ENCODE peak calls at places on chromosomes 2 and 18, in five cellular contexts. L is H1, Z is K562, T is GM12878, O is HepG2. U is an unnamed sample.
A peak's percentile ranks its signal among the peaks of the same experiment; 100 is the strongest.

GRCh38 chr2:7108792-7109557 is 191.8 kb downstream of the RNF144A start:
- DNase-seq in L (no peak), Z (no peak), T (no peak), O (no peak), U (no peak)

GRCh38 chr2:169528271-169528701 is 18.8 kb downstream of the KLHL41 start:
- DNase-seq in L (peak; percentile 89), Z (peak; percentile 71), T (peak; percentile 45), O (peak; percentile 65), U (peak; percentile 41)

GRCh38 chr2:234620018-234620417 is 123.1 kb upstream of the ARL4C start:
- DNase-seq in L (no peak), Z (no peak), T (no peak), O (no peak), U (no peak)

GRCh38 chr2:33056170-33056569 is 109.4 kb downstream of the LTBP1 start:
- DNase-seq in L (no peak), Z (no peak), T (no peak), O (no peak), U (no peak)

GRCh38 chr2:101517753-101518152 is 42.8 kb upstream of the RFX8 start:
- DNase-seq in L (no peak), Z (no peak), T (no peak), O (peak; percentile 45), U (no peak)

GRCh38 chr2:68185541-68186164 is 28.0 kb downstream of the PNO1 start:
- DNase-seq in L (peak; percentile 80), Z (peak; percentile 47), T (peak; percentile 28), O (peak; percentile 52), U (peak; percentile 62)

GRCh38 chr2:23409246-23409645 is 24.3 kb downstream of the KLHL29 start:
- DNase-seq in L (no peak), Z (no peak), T (no peak), O (no peak), U (no peak)

GRCh38 chr2:189782221-189782671 is 1.9 kb downstream of the ORMDL1 start:
- DNase-seq in L (no peak), Z (no peak), T (no peak), O (peak; percentile 74), U (no peak)

GRCh38 chr2:149038442-149039212 is at the start of gene LYPD6B:
- DNase-seq in L (peak; percentile 82), Z (no peak), T (no peak), O (no peak), U (no peak)

GRCh38 chr2:5868891-5869400 is 176.8 kb downstream of the SOX11 start:
- DNase-seq in L (no peak), Z (no peak), T (no peak), O (no peak), U (no peak)

GRCh38 chr2:174023591-174024523 is 58.7 kb upstream of the SP3 start:
- DNase-seq in L (peak; percentile 75), Z (no peak), T (no peak), O (peak; percentile 78), U (peak; percentile 27)

GRCh38 chr18:44513233-44513632 is 167.5 kb upstream of the SETBP1 start:
- DNase-seq in L (no peak), Z (no peak), T (no peak), O (no peak), U (no peak)

GRCh38 chr2:183511154-183511553 is 386.9 kb downstream of the NUP35 start:
- DNase-seq in L (no peak), Z (no peak), T (no peak), O (no peak), U (no peak)

GRCh38 chr2:209473930-209474419 is 50.1 kb downstream of the MAP2 start:
- DNase-seq in L (no peak), Z (no peak), T (no peak), O (peak; percentile 24), U (peak; percentile 68)

GRCh38 chr18:62839874-62840713 is 124.8 kb downstream of the PHLPP1 start:
- DNase-seq in L (no peak), Z (no peak), T (no peak), O (no peak), U (no peak)

GRCh38 chr2:153497938-153498629 is 19.5 kb upstream of the RPRM start:
- DNase-seq in L (no peak), Z (no peak), T (no peak), O (no peak), U (no peak)
- TF ChIP-seq SRF in L (no peak), Z (no peak), T (no peak), O (no peak), U (no peak)

GRCh38 chr18:59114160-59114559 is 25.5 kb upstream of the SEC11C start:
- DNase-seq in L (no peak), Z (no peak), T (no peak), O (no peak), U (no peak)
- TF ChIP-seq CTCF in L (no peak), Z (no peak), T (no peak), O (no peak), U (no peak)

GRCh38 chr2:43110442-43110871 is 115.9 kb downstream of the ZFP36L2 start:
- DNase-seq in L (no peak), Z (no peak), T (no peak), O (peak; percentile 50), U (no peak)
- TF ChIP-seq SRF in L (no peak), Z (no peak), T (no peak), O (no peak), U (no peak)

DNA sequence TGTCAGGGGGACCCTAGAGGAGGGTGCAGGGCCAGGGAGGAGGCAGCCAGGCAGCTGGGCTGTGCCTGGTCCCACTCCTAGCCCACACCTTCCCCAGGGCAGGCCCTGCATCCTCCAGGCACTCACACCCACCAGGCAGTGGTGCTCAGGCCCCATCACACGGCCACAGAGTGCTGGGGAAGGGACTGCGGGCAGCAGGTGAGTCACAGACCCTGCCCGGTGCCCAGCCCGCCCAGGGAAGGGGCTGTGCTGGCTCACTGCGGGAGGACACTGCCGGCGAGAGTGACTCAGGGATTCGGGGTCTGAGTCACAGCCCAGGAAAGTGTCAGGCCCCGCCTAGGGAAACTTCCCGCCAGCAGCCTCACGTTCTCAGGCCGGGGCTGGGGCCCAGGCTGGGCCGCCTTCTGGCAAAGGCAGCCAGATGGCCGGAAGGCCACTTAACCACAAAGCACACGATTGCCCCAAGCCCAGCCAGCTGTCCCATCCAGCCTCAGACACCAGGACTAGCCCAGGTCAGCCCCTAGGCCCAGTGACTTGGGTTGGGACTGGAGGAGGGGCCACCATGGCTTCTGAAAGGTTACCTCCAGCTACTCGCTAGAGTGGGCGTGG is 42.2 kb downstream of the BIN1 start:
- DNase-seq in L (no peak), Z (peak; percentile 97), T (no peak), O (peak; percentile 83), U (peak; percentile 87)
- TF ChIP-seq CTCF in L (no peak), Z (peak; percentile 6), T (no peak), O (peak; percentile 41), U (no peak)

DNA sequence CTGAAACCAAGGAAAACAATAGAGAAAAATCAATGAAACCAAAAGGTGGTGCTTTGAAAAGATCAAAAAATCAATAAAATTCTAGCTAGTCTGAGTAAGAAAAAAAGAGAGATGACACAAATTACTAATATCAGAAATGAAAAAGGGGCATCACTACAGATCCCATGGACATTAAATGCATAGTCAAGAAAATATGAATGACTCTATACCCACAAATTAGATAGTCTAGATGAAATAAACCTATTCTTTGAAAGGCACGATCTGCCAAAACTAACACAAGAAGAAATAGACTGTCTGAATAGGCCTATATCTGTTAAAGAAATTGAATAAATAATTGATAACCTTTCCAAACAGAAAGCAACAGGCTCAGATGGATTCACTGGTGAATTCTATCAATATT is 15.2 kb upstream of the DSG3 start:
- DNase-seq in L (no peak), Z (no peak), T (no peak), O (no peak), U (no peak)
- TF ChIP-seq SRF in L (no peak), Z (no peak), T (no peak), O (no peak), U (no peak)

GRCh38 chr18:66872277-66872676 is 268.4 kb upstream of the CDH19 start:
- DNase-seq in L (no peak), Z (no peak), T (no peak), O (no peak), U (no peak)
- TF ChIP-seq CTCF in L (no peak), Z (no peak), T (no peak), O (no peak), U (no peak)

GRCh38 chr18:9102391-9103216 is at the start of gene NDUFV2:
- DNase-seq in L (peak; percentile 98), Z (peak; percentile 99), T (peak; percentile 77), O (peak; percentile 87), U (peak; percentile 86)

GRCh38 chr18:9103488-9103887 is 989 bp downstream of the NDUFV2 start:
- DNase-seq in L (no peak), Z (no peak), T (no peak), O (no peak), U (no peak)

GRCh38 chr18:9105420-9105819 is 2.9 kb downstream of the NDUFV2 start:
- DNase-seq in L (no peak), Z (no peak), T (no peak), O (no peak), U (no peak)

GRCh38 chr18:9106094-9106493 is 3.6 kb downstream of the NDUFV2 start:
- DNase-seq in L (no peak), Z (no peak), T (no peak), O (peak; percentile 41), U (no peak)

DNA sequence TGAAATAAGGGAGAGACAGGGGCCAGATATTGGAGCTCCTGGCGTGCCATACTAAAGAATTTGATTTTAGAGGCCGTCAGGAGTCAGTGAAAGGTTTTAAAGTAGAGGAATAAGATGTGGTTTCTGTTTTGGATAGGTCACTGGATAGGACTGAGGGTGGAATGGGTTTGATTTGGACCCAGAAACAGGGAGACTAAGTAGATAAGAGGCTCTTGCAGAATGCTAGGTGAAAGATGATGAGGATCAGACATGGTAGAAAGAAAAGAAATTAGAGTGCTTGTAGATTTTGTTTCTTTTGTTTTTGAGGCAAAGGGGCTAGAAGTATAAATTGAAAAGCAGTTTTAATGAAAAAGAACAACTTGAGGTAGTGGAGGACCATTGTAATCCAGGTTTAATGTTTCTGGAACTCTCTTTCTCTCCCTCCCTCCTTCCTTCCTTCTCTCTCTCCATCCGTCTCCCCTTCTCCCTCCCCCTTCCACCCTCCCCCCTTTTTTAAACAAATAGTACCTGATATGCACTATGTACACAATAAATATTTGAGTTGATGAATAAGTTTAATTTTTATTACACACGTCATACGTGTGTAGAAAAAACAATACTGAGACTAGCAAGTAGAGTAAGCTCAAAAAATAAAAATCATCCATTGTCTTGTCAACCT is 1.9 kb downstream of the NDUFV2 start:
- DNase-seq in L (no peak), Z (no peak), T (no peak), O (no peak), U (no peak)
- TF ChIP-seq SRF in L (no peak), Z (no peak), T (no peak), O (no peak), U (no peak)

DNA sequence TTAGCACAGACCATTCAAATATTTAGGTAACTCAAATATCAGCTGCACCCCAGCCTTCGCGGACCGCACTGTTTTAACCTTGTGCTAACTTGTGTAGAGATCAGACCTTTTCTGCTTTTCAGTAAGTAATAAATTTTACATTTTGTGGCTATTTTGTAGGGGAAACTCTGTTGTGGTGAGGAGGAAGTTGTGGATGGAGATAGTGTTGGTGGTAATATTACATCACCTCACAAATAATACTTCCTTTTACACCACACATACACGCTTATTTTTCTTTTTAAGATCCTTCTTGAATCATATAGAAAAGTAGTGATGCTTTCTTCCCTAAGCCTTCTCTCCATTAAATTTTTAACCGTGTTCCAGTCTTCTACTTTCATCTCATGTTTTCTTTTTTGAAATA is 919.5 kb upstream of the CDH2 start:
- DNase-seq in L (no peak), Z (no peak), T (no peak), O (no peak), U (no peak)
- TF ChIP-seq CTCF in L (no peak), Z (no peak), T (no peak), O (no peak), U (no peak)